ENCODE peak calls at places on chromosomes 6 and 20, in five cellular contexts. N, X, Z, Y and E are unnamed samples.

GRCh38 chr20:17648782-17649730 is 33.0 kb downstream of the RRBP1 start:
- DNase-seq in N (no peak), X (peak), Z (peak), Y (peak), E (peak)

GRCh38 chr6:51901766-51902165 is 185.6 kb downstream of the PKHD1 start:
- DNase-seq in N (no peak), X (no peak), Z (no peak), Y (no peak), E (peak)

GRCh38 chr6:46932941-46933340 is 11.2 kb upstream of the ADGRF5 start:
- DNase-seq in N (no peak), X (peak), Z (no peak), Y (no peak), E (no peak)

GRCh38 chr6:159826968-159827647 is 27.0 kb downstream of the PNLDC1 start:
- DNase-seq in N (no peak), X (no peak), Z (no peak), Y (no peak), E (no peak)

GRCh38 chr6:107488875-107489635 is 862 bp upstream of the SOBP start:
- DNase-seq in N (no peak), X (peak), Z (peak), Y (no peak), E (peak)

GRCh38 chr6:15901141-15902115 is 227.5 kb upstream of the MYLIP start:
- DNase-seq in N (peak), X (no peak), Z (peak), Y (no peak), E (no peak)

GRCh38 chr20:51412991-51413471 is 129.5 kb downstream of the NFATC2 start:
- DNase-seq in N (no peak), X (peak), Z (no peak), Y (no peak), E (no peak)

GRCh38 chr6:79755967-79756366 is 124.8 kb downstream of the SH3BGRL2 start:
- DNase-seq in N (no peak), X (no peak), Z (no peak), Y (no peak), E (no peak)

GRCh38 chr6:31350973-31351733 is 5.8 kb downstream of the HLA-B start:
- DNase-seq in N (no peak), X (no peak), Z (no peak), Y (peak), E (no peak)

GRCh38 chr6:81226957-81227356 is 525.5 kb downstream of the TENT5A start:
- DNase-seq in N (no peak), X (no peak), Z (no peak), Y (no peak), E (no peak)

GRCh38 chr6:4459032-4459431 is 317.2 kb upstream of the CDYL start:
- DNase-seq in N (no peak), X (peak), Z (no peak), Y (no peak), E (no peak)

GRCh38 chr6:151550618-151551017 is 56.8 kb downstream of the CCDC170 start:
- DNase-seq in N (no peak), X (no peak), Z (no peak), Y (no peak), E (no peak)

GRCh38 chr6:150032598-150032997 is 7.3 kb upstream of the RAET1L start:
- DNase-seq in N (no peak), X (no peak), Z (no peak), Y (no peak), E (no peak)

GRCh38 chr6:56860466-56860865 is 94.4 kb upstream of the BEND6 start:
- DNase-seq in N (no peak), X (peak), Z (no peak), Y (no peak), E (peak)

GRCh38 chr6:1310628-1311399 is 1.1 kb upstream of the FOXQ1 start:
- DNase-seq in N (no peak), X (no peak), Z (no peak), Y (no peak), E (no peak)

GRCh38 chr6:162151050-162151658 is 576.4 kb downstream of the PRKN start:
- DNase-seq in N (no peak), X (peak), Z (no peak), Y (no peak), E (no peak)

GRCh38 chr6:160973311-160973710 is 18.3 kb upstream of the MAP3K4 start:
- DNase-seq in N (no peak), X (no peak), Z (no peak), Y (no peak), E (no peak)

GRCh38 chr6:46505693-46506512 is 14.7 kb upstream of the RCAN2 start:
- DNase-seq in N (no peak), X (no peak), Z (no peak), Y (no peak), E (no peak)

GRCh38 chr6:154243793-154244768 is 112.5 kb downstream of the IPCEF1 start:
- DNase-seq in N (no peak), X (no peak), Z (no peak), Y (no peak), E (peak)

GRCh38 chr20:4957939-4958362 is 43.4 kb downstream of the SLC23A2 start:
- DNase-seq in N (no peak), X (no peak), Z (no peak), Y (no peak), E (no peak)

GRCh38 chr6:155050311-155050710 is 55.2 kb downstream of the TIAM2 start:
- DNase-seq in N (peak), X (peak), Z (peak), Y (no peak), E (no peak)

GRCh38 chr20:13333793-13334192 is 112.7 kb downstream of the ISM1 start:
- DNase-seq in N (no peak), X (no peak), Z (no peak), Y (no peak), E (no peak)

GRCh38 chr20:54629632-54630031 is 154.2 kb downstream of the DOK5 start:
- DNase-seq in N (no peak), X (no peak), Z (no peak), Y (no peak), E (no peak)

GRCh38 chr6:166192557-166192956 is 24.9 kb upstream of the TBXT start:
- DNase-seq in N (no peak), X (no peak), Z (no peak), Y (no peak), E (no peak)

GRCh38 chr20:50320910-50321796 is 130.5 kb downstream of the CEBPB start:
- DNase-seq in N (no peak), X (peak), Z (peak), Y (no peak), E (no peak)

GRCh38 chr6:4347877-4348276 is 212.5 kb upstream of the ECI2 start:
- DNase-seq in N (no peak), X (no peak), Z (no peak), Y (no peak), E (no peak)

GRCh38 chr6:169234634-169235033 is 19.0 kb downstream of the THBS2 start:
- DNase-seq in N (no peak), X (no peak), Z (no peak), Y (no peak), E (no peak)

GRCh38 chr6:74458536-74458935 is 747.3 kb downstream of the COL12A1 start:
- DNase-seq in N (no peak), X (no peak), Z (no peak), Y (no peak), E (no peak)